ENCODE peak calls at places on chromosomes 4 and X, in five cellular contexts. One of them, this sample, is unnamed.

GRCh38 chr4:56187601-56188177 is 199.6 kb downstream of the AASDH start:
- DNase-seq in GM13977: no peak
- DNase-seq in left ventricle myocardium inferior: no peak
- DNase-seq in activated CD8-positive, alpha-beta T cell treated with anti-CD3 and anti-CD28 coated beads for 36 hours: no peak
- DNase-seq in coronary artery: no peak
- DNase-seq in this sample: no peak

GRCh38 chrX:135931644-135932487 is 38.4 kb downstream of the SAGE1 start:
- DNase-seq in GM13977: peak
- DNase-seq in left ventricle myocardium inferior: peak
- DNase-seq in activated CD8-positive, alpha-beta T cell treated with anti-CD3 and anti-CD28 coated beads for 36 hours: peak
- DNase-seq in coronary artery: no peak
- DNase-seq in this sample: no peak

GRCh38 chr4:105992641-105993305 is 97.5 kb downstream of the NPNT start:
- DNase-seq in GM13977: no peak
- DNase-seq in left ventricle myocardium inferior: no peak
- DNase-seq in activated CD8-positive, alpha-beta T cell treated with anti-CD3 and anti-CD28 coated beads for 36 hours: no peak
- DNase-seq in coronary artery: no peak
- DNase-seq in this sample: no peak

GRCh38 chr4:168993724-168994510 is 16.1 kb downstream of the CBR4 start:
- DNase-seq in GM13977: no peak
- DNase-seq in left ventricle myocardium inferior: no peak
- DNase-seq in activated CD8-positive, alpha-beta T cell treated with anti-CD3 and anti-CD28 coated beads for 36 hours: no peak
- DNase-seq in coronary artery: no peak
- DNase-seq in this sample: no peak

GRCh38 chr4:77159798-77160197 is 2.8 kb downstream of the CCNG2 start:
- DNase-seq in GM13977: no peak
- DNase-seq in left ventricle myocardium inferior: no peak
- DNase-seq in activated CD8-positive, alpha-beta T cell treated with anti-CD3 and anti-CD28 coated beads for 36 hours: no peak
- DNase-seq in coronary artery: no peak
- DNase-seq in this sample: no peak

GRCh38 chr4:140609548-140610425 is 41.0 kb upstream of the UCP1 start:
- DNase-seq in GM13977: peak
- DNase-seq in left ventricle myocardium inferior: no peak
- DNase-seq in activated CD8-positive, alpha-beta T cell treated with anti-CD3 and anti-CD28 coated beads for 36 hours: no peak
- DNase-seq in coronary artery: no peak
- DNase-seq in this sample: peak

GRCh38 chrX:126670258-126670657 is 117.6 kb upstream of the DCAF12L1 start:
- DNase-seq in GM13977: no peak
- DNase-seq in left ventricle myocardium inferior: no peak
- DNase-seq in activated CD8-positive, alpha-beta T cell treated with anti-CD3 and anti-CD28 coated beads for 36 hours: no peak
- DNase-seq in coronary artery: no peak
- DNase-seq in this sample: no peak

GRCh38 chrX:94831364-94831763 is 1157.4 kb downstream of the FAM133A start:
- DNase-seq in GM13977: peak
- DNase-seq in left ventricle myocardium inferior: no peak
- DNase-seq in activated CD8-positive, alpha-beta T cell treated with anti-CD3 and anti-CD28 coated beads for 36 hours: no peak
- DNase-seq in coronary artery: no peak
- DNase-seq in this sample: no peak

GRCh38 chr4:77959566-77960338 is 97.1 kb downstream of the MRPL1 start:
- DNase-seq in GM13977: peak
- DNase-seq in left ventricle myocardium inferior: no peak
- DNase-seq in activated CD8-positive, alpha-beta T cell treated with anti-CD3 and anti-CD28 coated beads for 36 hours: no peak
- DNase-seq in coronary artery: no peak
- DNase-seq in this sample: no peak

GRCh38 chrX:48683411-48683982 is at the start of gene WAS:
- DNase-seq in GM13977: peak
- DNase-seq in left ventricle myocardium inferior: no peak
- DNase-seq in activated CD8-positive, alpha-beta T cell treated with anti-CD3 and anti-CD28 coated beads for 36 hours: peak
- DNase-seq in coronary artery: no peak
- DNase-seq in this sample: no peak

GRCh38 chr4:57191523-57192034 is 81.4 kb upstream of the IGFBP7 start:
- DNase-seq in GM13977: no peak
- DNase-seq in left ventricle myocardium inferior: no peak
- DNase-seq in activated CD8-positive, alpha-beta T cell treated with anti-CD3 and anti-CD28 coated beads for 36 hours: no peak
- DNase-seq in coronary artery: no peak
- DNase-seq in this sample: no peak

GRCh38 chr4:55321707-55322264 is 24.3 kb upstream of the SRD5A3 start:
- DNase-seq in GM13977: peak
- DNase-seq in left ventricle myocardium inferior: peak
- DNase-seq in activated CD8-positive, alpha-beta T cell treated with anti-CD3 and anti-CD28 coated beads for 36 hours: peak
- DNase-seq in coronary artery: no peak
- DNase-seq in this sample: no peak

GRCh38 chrX:103175944-103176753 is 38.8 kb upstream of the BEX4 start:
- DNase-seq in GM13977: peak
- DNase-seq in left ventricle myocardium inferior: peak
- DNase-seq in activated CD8-positive, alpha-beta T cell treated with anti-CD3 and anti-CD28 coated beads for 36 hours: peak
- DNase-seq in coronary artery: no peak
- DNase-seq in this sample: peak

GRCh38 chrX:138191998-138192397 is 519.5 kb downstream of the FGF13 start:
- DNase-seq in GM13977: peak
- DNase-seq in left ventricle myocardium inferior: no peak
- DNase-seq in activated CD8-positive, alpha-beta T cell treated with anti-CD3 and anti-CD28 coated beads for 36 hours: peak
- DNase-seq in coronary artery: no peak
- DNase-seq in this sample: no peak

GRCh38 chr4:95638920-95639501 is 90.2 kb upstream of the UNC5C start:
- DNase-seq in GM13977: no peak
- DNase-seq in left ventricle myocardium inferior: no peak
- DNase-seq in activated CD8-positive, alpha-beta T cell treated with anti-CD3 and anti-CD28 coated beads for 36 hours: no peak
- DNase-seq in coronary artery: no peak
- DNase-seq in this sample: no peak

GRCh38 chr4:18536420-18536819 is 514.9 kb upstream of the LCORL start:
- DNase-seq in GM13977: no peak
- DNase-seq in left ventricle myocardium inferior: no peak
- DNase-seq in activated CD8-positive, alpha-beta T cell treated with anti-CD3 and anti-CD28 coated beads for 36 hours: no peak
- DNase-seq in coronary artery: no peak
- DNase-seq in this sample: no peak

GRCh38 chr4:128981377-128981776 is 112.0 kb downstream of the SCLT1 start:
- DNase-seq in GM13977: no peak
- DNase-seq in left ventricle myocardium inferior: no peak
- DNase-seq in activated CD8-positive, alpha-beta T cell treated with anti-CD3 and anti-CD28 coated beads for 36 hours: no peak
- DNase-seq in coronary artery: no peak
- DNase-seq in this sample: no peak

GRCh38 chrX:55731826-55732225 is 14.3 kb downstream of the RRAGB start:
- DNase-seq in GM13977: no peak
- DNase-seq in left ventricle myocardium inferior: no peak
- DNase-seq in activated CD8-positive, alpha-beta T cell treated with anti-CD3 and anti-CD28 coated beads for 36 hours: no peak
- DNase-seq in coronary artery: no peak
- DNase-seq in this sample: no peak
- TF ChIP-seq CTCF in GM13977: no peak
- TF ChIP-seq CTCF in left ventricle myocardium inferior: no peak
- TF ChIP-seq CTCF in activated CD8-positive, alpha-beta T cell treated with anti-CD3 and anti-CD28 coated beads for 36 hours: no peak
- TF ChIP-seq CTCF in coronary artery: no peak
- TF ChIP-seq CTCF in this sample: no peak

GRCh38 chr4:40375090-40375489 is 40.0 kb downstream of the CHRNA9 start:
- DNase-seq in GM13977: no peak
- DNase-seq in left ventricle myocardium inferior: no peak
- DNase-seq in activated CD8-positive, alpha-beta T cell treated with anti-CD3 and anti-CD28 coated beads for 36 hours: no peak
- DNase-seq in coronary artery: no peak
- DNase-seq in this sample: no peak

GRCh38 chr4:40378619-40379018 is 43.5 kb downstream of the CHRNA9 start:
- DNase-seq in GM13977: no peak
- DNase-seq in left ventricle myocardium inferior: no peak
- DNase-seq in activated CD8-positive, alpha-beta T cell treated with anti-CD3 and anti-CD28 coated beads for 36 hours: no peak
- DNase-seq in coronary artery: no peak
- DNase-seq in this sample: no peak

GRCh38 chr4:40379248-40379647 is 44.1 kb downstream of the CHRNA9 start:
- DNase-seq in GM13977: no peak
- DNase-seq in left ventricle myocardium inferior: no peak
- DNase-seq in activated CD8-positive, alpha-beta T cell treated with anti-CD3 and anti-CD28 coated beads for 36 hours: no peak
- DNase-seq in coronary artery: no peak
- DNase-seq in this sample: no peak

GRCh38 chr4:40375620-40376019 is 40.5 kb downstream of the CHRNA9 start:
- DNase-seq in GM13977: no peak
- DNase-seq in left ventricle myocardium inferior: no peak
- DNase-seq in activated CD8-positive, alpha-beta T cell treated with anti-CD3 and anti-CD28 coated beads for 36 hours: no peak
- DNase-seq in coronary artery: no peak
- DNase-seq in this sample: no peak

GRCh38 chr4:40377462-40378385 is 42.6 kb downstream of the CHRNA9 start:
- DNase-seq in GM13977: no peak
- DNase-seq in left ventricle myocardium inferior: no peak
- DNase-seq in activated CD8-positive, alpha-beta T cell treated with anti-CD3 and anti-CD28 coated beads for 36 hours: no peak
- DNase-seq in coronary artery: no peak
- DNase-seq in this sample: no peak
- TF ChIP-seq CTCF in GM13977: no peak
- TF ChIP-seq CTCF in left ventricle myocardium inferior: no peak
- TF ChIP-seq CTCF in activated CD8-positive, alpha-beta T cell treated with anti-CD3 and anti-CD28 coated beads for 36 hours: no peak
- TF ChIP-seq CTCF in coronary artery: no peak
- TF ChIP-seq CTCF in this sample: no peak

DNA sequence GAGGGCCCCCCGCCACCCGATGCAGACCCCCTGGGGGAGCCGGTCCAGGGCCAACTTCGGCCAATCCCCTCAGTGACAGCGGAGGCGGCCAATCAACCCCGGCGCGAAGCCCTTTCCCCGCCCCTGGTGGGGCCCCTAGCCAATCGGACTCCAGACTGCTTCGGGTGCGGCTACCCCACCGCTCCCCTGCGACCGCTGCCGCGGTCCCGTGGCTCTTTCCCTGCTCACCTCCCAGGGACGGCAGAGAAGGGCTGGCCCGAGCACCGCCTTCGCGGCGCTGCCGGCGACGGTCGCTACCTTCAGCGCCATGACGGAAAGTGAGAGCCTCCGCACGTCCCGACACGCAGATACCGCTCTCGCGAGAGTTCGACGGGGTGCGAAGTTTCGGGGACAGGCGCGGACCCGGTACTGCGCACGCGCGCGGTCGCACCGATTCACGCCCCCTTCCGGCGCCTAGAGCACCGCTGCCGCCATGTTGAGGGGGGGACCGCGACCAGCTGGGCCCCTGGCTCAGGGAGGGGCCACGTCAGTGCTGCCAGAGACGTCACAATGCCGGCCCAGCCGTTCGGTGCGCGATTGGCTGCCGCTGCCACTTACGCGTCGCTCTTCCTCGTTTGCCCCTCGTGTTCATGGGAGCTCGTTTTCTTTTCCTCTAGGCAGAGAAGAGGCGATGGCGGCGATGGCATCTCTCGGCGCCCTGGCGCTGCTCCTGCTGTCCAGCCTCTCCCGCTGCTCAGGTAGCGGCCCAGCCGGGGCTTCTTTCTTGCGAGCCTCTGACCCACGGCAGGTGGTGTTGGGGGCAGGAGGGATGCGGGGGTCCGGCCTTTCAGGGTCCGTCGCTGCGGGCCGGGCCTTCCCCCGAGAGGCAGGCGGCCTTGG is at the start of the genes IDH3G and SSR4:
- DNase-seq in GM13977: peak
- DNase-seq in left ventricle myocardium inferior: peak
- DNase-seq in activated CD8-positive, alpha-beta T cell treated with anti-CD3 and anti-CD28 coated beads for 36 hours: peak
- DNase-seq in coronary artery: peak
- DNase-seq in this sample: peak
- TF ChIP-seq CTCF in GM13977: no peak
- TF ChIP-seq CTCF in left ventricle myocardium inferior: peak
- TF ChIP-seq CTCF in activated CD8-positive, alpha-beta T cell treated with anti-CD3 and anti-CD28 coated beads for 36 hours: no peak
- TF ChIP-seq CTCF in coronary artery: no peak
- TF ChIP-seq CTCF in this sample: peak

GRCh38 chr4:25401066-25401465 is 24.0 kb downstream of the ANAPC4 start:
- DNase-seq in GM13977: no peak
- DNase-seq in left ventricle myocardium inferior: no peak
- DNase-seq in activated CD8-positive, alpha-beta T cell treated with anti-CD3 and anti-CD28 coated beads for 36 hours: no peak
- DNase-seq in coronary artery: no peak
- DNase-seq in this sample: no peak
- TF ChIP-seq CTCF in GM13977: no peak
- TF ChIP-seq CTCF in left ventricle myocardium inferior: no peak
- TF ChIP-seq CTCF in activated CD8-positive, alpha-beta T cell treated with anti-CD3 and anti-CD28 coated beads for 36 hours: no peak
- TF ChIP-seq CTCF in coronary artery: no peak
- TF ChIP-seq CTCF in this sample: no peak

DNA sequence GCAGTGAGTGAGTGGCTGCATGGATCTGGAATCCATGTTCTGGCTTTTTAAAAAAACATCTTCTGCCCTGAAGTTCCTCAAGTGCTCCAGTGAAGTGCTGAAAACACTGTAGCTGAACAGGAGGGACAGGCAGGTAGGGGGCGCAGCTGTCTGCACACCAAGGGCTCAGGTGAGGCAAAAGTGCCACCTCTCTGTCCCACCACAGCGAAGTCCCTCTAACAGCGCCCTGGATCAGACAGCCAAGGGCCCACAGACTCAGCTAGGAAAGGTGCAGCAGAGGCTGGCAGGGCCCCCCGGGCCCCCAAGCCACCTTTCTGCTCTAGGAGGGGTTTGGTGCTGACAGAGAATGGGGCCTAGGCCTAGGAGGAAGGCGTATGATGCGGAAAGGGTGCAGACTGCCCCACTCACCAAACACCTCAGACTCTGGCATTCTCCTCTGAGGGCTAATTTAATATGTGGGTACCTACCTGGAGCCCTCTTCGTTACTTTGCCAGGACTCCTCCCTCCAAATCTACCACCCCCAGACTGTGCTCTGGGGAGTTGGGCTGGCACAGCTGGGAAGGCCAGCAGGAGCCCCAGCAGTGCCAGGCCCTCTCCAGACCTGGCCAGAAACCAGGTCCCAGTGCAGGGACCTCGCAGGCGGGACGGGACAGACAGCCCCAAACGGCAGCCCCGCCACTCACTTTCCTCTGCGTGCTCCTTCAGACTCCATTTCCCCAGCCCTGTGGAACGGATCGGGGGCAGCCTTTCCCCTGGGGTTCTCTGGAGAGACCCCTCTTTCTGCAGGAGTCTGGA is 73.7 kb downstream of the ENPP6 start:
- DNase-seq in GM13977: no peak
- DNase-seq in left ventricle myocardium inferior: peak
- DNase-seq in activated CD8-positive, alpha-beta T cell treated with anti-CD3 and anti-CD28 coated beads for 36 hours: no peak
- DNase-seq in coronary artery: no peak
- DNase-seq in this sample: no peak
- TF ChIP-seq CTCF in GM13977: no peak
- TF ChIP-seq CTCF in left ventricle myocardium inferior: no peak
- TF ChIP-seq CTCF in activated CD8-positive, alpha-beta T cell treated with anti-CD3 and anti-CD28 coated beads for 36 hours: no peak
- TF ChIP-seq CTCF in coronary artery: no peak
- TF ChIP-seq CTCF in this sample: no peak

DNA sequence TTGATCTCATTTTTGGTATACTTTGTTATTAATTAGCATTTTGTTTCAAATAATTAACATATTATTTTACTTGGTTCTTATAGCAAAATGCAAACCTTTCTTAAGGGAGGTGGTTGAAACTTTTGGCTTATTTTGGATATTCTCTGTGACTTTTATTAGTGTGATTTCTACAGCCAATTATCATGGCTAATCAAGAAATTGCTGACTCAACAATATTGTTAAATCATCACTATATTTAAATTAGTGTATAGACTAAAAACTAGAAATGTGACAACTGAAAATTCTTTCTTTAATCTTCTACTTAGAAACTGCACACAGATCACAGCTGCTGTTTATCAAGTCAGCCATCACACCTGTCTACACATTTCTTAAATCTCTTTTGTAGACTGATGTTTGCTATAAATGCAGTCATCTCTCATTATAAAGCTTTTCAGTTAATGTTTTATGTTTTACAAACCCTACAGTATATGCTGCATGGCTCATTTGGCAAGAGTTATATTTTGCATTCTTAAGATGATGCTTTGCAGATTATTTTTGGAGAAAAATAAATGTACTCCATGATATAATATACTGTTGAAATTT is 389.8 kb upstream of the PCDH10 start:
- DNase-seq in GM13977: no peak
- DNase-seq in left ventricle myocardium inferior: no peak
- DNase-seq in activated CD8-positive, alpha-beta T cell treated with anti-CD3 and anti-CD28 coated beads for 36 hours: no peak
- DNase-seq in coronary artery: no peak
- DNase-seq in this sample: no peak
- TF ChIP-seq CTCF in GM13977: no peak
- TF ChIP-seq CTCF in left ventricle myocardium inferior: no peak
- TF ChIP-seq CTCF in activated CD8-positive, alpha-beta T cell treated with anti-CD3 and anti-CD28 coated beads for 36 hours: no peak
- TF ChIP-seq CTCF in coronary artery: no peak
- TF ChIP-seq CTCF in this sample: no peak

This sample was measured in D721Med.